ENCODE peak calls at places on chromosomes 7 and 10, in five cellular contexts. Q is pancreas, T is thoracic aorta, U is nephron progenitor cell, M is colonic mucosa. K is an unnamed sample.

GRCh38 chr7:48052748-48053147 is 17.4 kb downstream of the C7orf57 start:
- DNase-seq in Q (no peak), T (no peak), U (no peak), M (no peak), K (no peak)

GRCh38 chr10:16652154-16652553 is 130.5 kb upstream of the C1QL3 start:
- DNase-seq in Q (no peak), T (no peak), U (no peak), M (no peak), K (no peak)

GRCh38 chr10:77592946-77593636 is 44.5 kb downstream of the KCNMA1 start:
- DNase-seq in Q (no peak), T (peak; percentile 48), U (no peak), M (no peak), K (no peak)

GRCh38 chr7:1442355-1443124 is 16.7 kb downstream of the MICALL2 start:
- DNase-seq in Q (no peak), T (no peak), U (no peak), M (no peak), K (no peak)

GRCh38 chr7:74579800-74580685 is 77.5 kb upstream of the GTF2I start:
- DNase-seq in Q (peak; percentile 69), T (no peak), U (no peak), M (peak; percentile 89), K (no peak)

GRCh38 chr10:78148564-78148963 is 114.9 kb downstream of the RPS24 start:
- DNase-seq in Q (no peak), T (no peak), U (no peak), M (no peak), K (no peak)

GRCh38 chr10:113806503-113806902 is 47.4 kb downstream of the DCLRE1A start:
- DNase-seq in Q (no peak), T (no peak), U (no peak), M (no peak), K (no peak)

GRCh38 chr7:26603631-26604030 is 260.8 kb downstream of the SKAP2 start:
- DNase-seq in Q (no peak), T (no peak), U (no peak), M (no peak), K (no peak)

GRCh38 chr10:69800109-69800508 is 1.6 kb upstream of the COL13A1 start:
- DNase-seq in Q (no peak), T (no peak), U (peak; percentile 70), M (peak; percentile 62), K (peak; percentile 73)

GRCh38 chr7:64515330-64515729 is 47.5 kb downstream of the ZNF680 start:
- DNase-seq in Q (no peak), T (no peak), U (no peak), M (no peak), K (no peak)

GRCh38 chr10:72081772-72082590 is 6.4 kb downstream of the SPOCK2 start:
- DNase-seq in Q (no peak), T (no peak), U (no peak), M (peak; percentile 56), K (no peak)

GRCh38 chr7:106823631-106824030 is 41.5 kb upstream of the PIK3CG start:
- DNase-seq in Q (no peak), T (no peak), U (no peak), M (no peak), K (no peak)

GRCh38 chr7:99791021-99791420 is 7.0 kb upstream of the CYP3A4 start:
- DNase-seq in Q (no peak), T (no peak), U (no peak), M (no peak), K (no peak)

GRCh38 chr7:74030861-74031260 is 2.9 kb downstream of the ELN start:
- DNase-seq in Q (no peak), T (no peak), U (no peak), M (no peak), K (no peak)

GRCh38 chr7:240128-240676 is 47.8 kb downstream of the FAM20C start:
- DNase-seq in Q (no peak), T (no peak), U (no peak), M (no peak), K (no peak)

GRCh38 chr7:151742713-151743480 is 134.0 kb downstream of the PRKAG2 start:
- DNase-seq in Q (no peak), T (no peak), U (no peak), M (no peak), K (no peak)

GRCh38 chr7:2909043-2909442 is 64.9 kb upstream of the GNA12 start:
- DNase-seq in Q (no peak), T (no peak), U (no peak), M (no peak), K (no peak)

GRCh38 chr7:135979674-135980660 is 2.8 kb upstream of the MTPN start:
- DNase-seq in Q (no peak), T (no peak), U (no peak), M (no peak), K (no peak)

GRCh38 chr10:67861750-67862460 is 22.6 kb upstream of the SIRT1 start:
- DNase-seq in Q (no peak), T (no peak), U (no peak), M (no peak), K (no peak)

GRCh38 chr7:133770863-133771492 is 356.2 kb upstream of the LRGUK start:
- DNase-seq in Q (no peak), T (no peak), U (no peak), M (no peak), K (no peak)

GRCh38 chr7:111091623-111092370 is 870 bp downstream of the LRRN3 start:
- DNase-seq in Q (no peak), T (no peak), U (no peak), M (no peak), K (no peak)

GRCh38 chr10:89158446-89158845 is 48.7 kb downstream of the CH25H start:
- DNase-seq in Q (no peak), T (no peak), U (no peak), M (no peak), K (no peak)

GRCh38 chr10:79127151-79127961 is 58.6 kb downstream of the ZMIZ1 start:
- DNase-seq in Q (peak; percentile 96), T (no peak), U (no peak), M (peak; percentile 67), K (no peak)

GRCh38 chr10:97117372-97117771 is 68.4 kb downstream of the SLIT1 start:
- DNase-seq in Q (no peak), T (no peak), U (no peak), M (peak; percentile 20), K (no peak)

GRCh38 chr7:41045556-41046123 is 657.2 kb downstream of the INHBA start:
- DNase-seq in Q (no peak), T (no peak), U (no peak), M (peak; percentile 46), K (no peak)
- TF ChIP-seq CTCF in Q (no peak), T (no peak), U (no peak), M (no peak), K (no peak)

DNA sequence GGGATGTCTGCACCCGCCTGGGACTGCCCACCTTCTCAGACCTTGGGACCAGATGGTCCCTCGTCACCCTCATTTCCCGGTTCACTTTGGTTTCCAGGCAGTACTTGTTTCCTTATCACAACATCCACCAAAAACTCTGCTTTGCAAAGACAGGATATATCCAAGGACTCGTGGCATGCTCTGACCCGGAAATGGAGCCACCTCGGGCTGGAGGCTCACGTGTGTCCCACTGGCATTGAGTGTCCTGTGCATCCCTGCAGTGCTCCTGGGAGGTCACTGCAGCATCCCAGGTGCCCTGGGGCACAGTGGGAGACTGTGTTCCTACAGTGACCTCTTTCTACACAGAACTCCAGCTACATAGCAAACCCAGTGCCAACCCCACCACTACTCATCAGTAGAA is 611.9 kb upstream of the FOXK1 start:
- DNase-seq in Q (no peak), T (no peak), U (no peak), M (no peak), K (no peak)
- TF ChIP-seq CTCF in Q (no peak), T (no peak), U (no peak), M (no peak), K (no peak)

GRCh38 chr7:155234950-155235789 is 62.5 kb upstream of the INSIG1 start:
- DNase-seq in Q (peak; percentile 78), T (no peak), U (no peak), M (no peak), K (no peak)

GRCh38 chr7:155231941-155232340 is 65.7 kb upstream of the INSIG1 start:
- DNase-seq in Q (no peak), T (no peak), U (no peak), M (no peak), K (no peak)

GRCh38 chr7:155232911-155233702 is 64.6 kb upstream of the INSIG1 start:
- DNase-seq in Q (no peak), T (no peak), U (no peak), M (no peak), K (no peak)

GRCh38 chr7:155236386-155236785 is 61.3 kb upstream of the INSIG1 start:
- DNase-seq in Q (no peak), T (no peak), U (no peak), M (no peak), K (no peak)

GRCh38 chr7:155233703-155234492 is 63.8 kb upstream of the INSIG1 start:
- DNase-seq in Q (no peak), T (no peak), U (no peak), M (no peak), K (no peak)
- TF ChIP-seq CTCF in Q (no peak), T (no peak), U (no peak), M (no peak), K (no peak)

DNA sequence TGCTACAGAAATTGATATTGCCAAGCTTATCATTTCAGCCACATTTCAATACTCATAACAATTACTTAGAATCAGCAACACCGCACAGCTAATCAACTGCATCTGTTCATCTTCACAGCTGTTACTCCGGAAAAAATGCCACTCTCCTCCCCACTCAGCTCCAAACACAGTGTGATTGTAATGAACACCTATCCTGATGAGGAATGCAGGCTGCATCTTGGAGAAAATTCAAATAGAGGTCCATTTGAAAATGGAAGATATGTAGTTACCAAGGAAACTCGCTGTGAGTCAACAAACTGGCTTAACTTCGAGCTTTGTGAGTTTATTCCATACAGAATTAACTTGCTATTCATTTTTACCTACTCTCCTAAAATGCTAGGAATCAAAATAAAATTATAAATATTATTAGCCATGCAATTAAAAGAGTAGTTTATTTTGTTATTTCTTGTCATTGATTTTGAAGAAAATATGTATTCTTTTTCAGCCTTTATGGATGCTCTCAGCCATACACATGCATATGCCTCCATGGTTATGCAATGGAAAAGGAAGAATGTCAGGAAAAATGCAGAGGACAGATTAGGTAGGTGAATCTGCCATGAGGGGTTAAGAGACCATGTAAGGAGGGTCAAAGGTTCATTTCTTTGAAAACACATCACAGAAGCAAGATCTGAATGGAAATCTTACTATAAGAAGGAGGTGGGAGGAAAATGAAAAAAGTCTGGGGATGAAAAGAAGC is 267.2 kb downstream of the POM121L12 start:
- DNase-seq in Q (no peak), T (no peak), U (no peak), M (no peak), K (no peak)
- TF ChIP-seq CTCF in Q (no peak), T (no peak), U (no peak), M (no peak), K (no peak)

DNA sequence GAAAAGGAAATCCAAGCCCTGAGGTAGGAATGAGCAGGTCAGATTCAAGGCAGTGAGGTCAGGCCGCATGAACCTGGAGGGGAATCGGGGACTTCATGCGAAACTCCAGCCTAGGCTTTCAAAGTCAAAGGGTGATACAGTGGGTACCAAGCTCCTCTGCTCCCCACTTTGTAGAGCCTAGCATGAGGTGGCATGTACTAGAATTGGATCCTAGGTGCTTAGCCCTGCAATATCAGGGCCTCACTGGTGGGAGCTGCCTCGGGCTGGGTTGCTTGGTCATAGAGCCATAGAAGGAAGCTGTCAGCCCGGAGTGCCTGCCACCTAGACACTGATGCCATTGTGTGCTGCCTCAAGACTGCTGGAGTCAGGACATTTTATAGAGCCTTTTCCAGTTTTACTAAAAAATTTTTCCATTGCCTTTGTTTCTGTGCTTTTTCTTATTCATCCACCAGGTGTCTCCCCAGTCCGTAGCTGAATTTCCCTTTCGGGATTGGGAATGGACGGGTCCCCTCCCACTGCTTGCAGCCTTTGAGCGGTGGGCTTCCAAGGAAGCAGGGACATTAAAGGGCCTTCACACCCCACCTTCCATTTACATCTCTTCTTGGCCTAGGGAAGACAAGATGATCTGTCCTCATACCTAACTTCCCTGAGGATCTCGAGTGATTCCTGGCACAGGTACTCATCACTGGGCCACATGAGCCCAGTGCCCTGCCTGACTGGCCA is 5.5 kb upstream of the LZTS2 start:
- DNase-seq in Q (no peak), T (no peak), U (peak; percentile 34), M (no peak), K (peak; percentile 38)
- TF ChIP-seq CTCF in Q (peak; percentile 34), T (peak; percentile 76), U (peak; percentile 66), M (peak; percentile 55), K (peak; percentile 65)

K was measured in endothelial cell.